ENCODE peak calls at places on chromosomes 3 and 15, in seven cellular contexts. One of them, this sample, is unnamed.

GRCh38 chr15:71792521-71792920 is 17.8 kb upstream of the NR2E3 start:
- DNase-seq in heart left ventricle: no peak
- DNase-seq in CD8-positive, alpha-beta memory T cell: no peak
- DNase-seq in hepatocyte: no peak
- DNase-seq in substantia nigra: no peak
- DNase-seq in AG04450: peak; percentile 39
- DNase-seq in GM23248: peak; percentile 90
- DNase-seq in this sample: no peak

GRCh38 chr3:66860771-66861170 is 137.3 kb upstream of the KBTBD8 start:
- DNase-seq in substantia nigra: no peak
- DNase-seq in GM23248: no peak
- DNase-seq in AG04450: no peak
- DNase-seq in heart left ventricle: no peak
- DNase-seq in hepatocyte: no peak
- DNase-seq in CD8-positive, alpha-beta memory T cell: no peak
- DNase-seq in this sample: no peak

GRCh38 chr15:77550275-77551251 is 82.1 kb downstream of the LINGO1 start:
- DNase-seq in CD8-positive, alpha-beta memory T cell: no peak
- DNase-seq in hepatocyte: peak; percentile 59
- DNase-seq in substantia nigra: no peak
- DNase-seq in GM23248: no peak
- DNase-seq in AG04450: no peak
- DNase-seq in heart left ventricle: no peak
- DNase-seq in this sample: no peak

GRCh38 chr3:150890320-150890719 is 14.9 kb downstream of the MINDY4B start:
- DNase-seq in hepatocyte: no peak
- DNase-seq in AG04450: no peak
- DNase-seq in heart left ventricle: no peak
- DNase-seq in GM23248: peak; percentile 59
- DNase-seq in substantia nigra: no peak
- DNase-seq in CD8-positive, alpha-beta memory T cell: no peak
- DNase-seq in this sample: no peak

GRCh38 chr15:59501531-59502113 is 63.6 kb downstream of the FAM81A start:
- DNase-seq in substantia nigra: no peak
- DNase-seq in GM23248: peak; percentile 70
- DNase-seq in AG04450: no peak
- DNase-seq in hepatocyte: peak; percentile 65
- DNase-seq in heart left ventricle: no peak
- DNase-seq in CD8-positive, alpha-beta memory T cell: no peak
- DNase-seq in this sample: peak; percentile 21

GRCh38 chr15:84812842-84813241 is 4.3 kb upstream of the ALPK3 start:
- DNase-seq in CD8-positive, alpha-beta memory T cell: no peak
- DNase-seq in heart left ventricle: peak; percentile 13
- DNase-seq in GM23248: no peak
- DNase-seq in AG04450: no peak
- DNase-seq in substantia nigra: no peak
- DNase-seq in hepatocyte: no peak
- DNase-seq in this sample: no peak

GRCh38 chr15:28107894-28108255 is 8.8 kb upstream of the OCA2 start:
- DNase-seq in heart left ventricle: peak; percentile 4
- DNase-seq in GM23248: no peak
- DNase-seq in AG04450: no peak
- DNase-seq in substantia nigra: no peak
- DNase-seq in hepatocyte: no peak
- DNase-seq in CD8-positive, alpha-beta memory T cell: no peak
- DNase-seq in this sample: no peak

GRCh38 chr15:80777836-80778620 is 1.1 kb upstream of the CEMIP start:
- DNase-seq in hepatocyte: no peak
- DNase-seq in heart left ventricle: no peak
- DNase-seq in AG04450: no peak
- DNase-seq in substantia nigra: no peak
- DNase-seq in CD8-positive, alpha-beta memory T cell: no peak
- DNase-seq in GM23248: peak; percentile 27
- DNase-seq in this sample: no peak

GRCh38 chr3:46629571-46630517 is 17.5 kb downstream of the FAM240A start:
- DNase-seq in hepatocyte: peak; percentile 94
- DNase-seq in substantia nigra: peak; percentile 66
- DNase-seq in heart left ventricle: peak; percentile 82
- DNase-seq in AG04450: peak; percentile 30
- DNase-seq in CD8-positive, alpha-beta memory T cell: peak; percentile 71
- DNase-seq in GM23248: peak; percentile 94
- DNase-seq in this sample: peak; percentile 71

GRCh38 chr3:154062513-154062912 is 58.7 kb upstream of the ARHGEF26 start:
- DNase-seq in substantia nigra: no peak
- DNase-seq in heart left ventricle: no peak
- DNase-seq in GM23248: no peak
- DNase-seq in hepatocyte: no peak
- DNase-seq in CD8-positive, alpha-beta memory T cell: no peak
- DNase-seq in AG04450: no peak
- DNase-seq in this sample: no peak

GRCh38 chr3:154059798-154060197 is 61.4 kb upstream of the ARHGEF26 start:
- DNase-seq in substantia nigra: no peak
- DNase-seq in AG04450: no peak
- DNase-seq in CD8-positive, alpha-beta memory T cell: no peak
- DNase-seq in heart left ventricle: no peak
- DNase-seq in GM23248: peak; percentile 8
- DNase-seq in hepatocyte: peak; percentile 26
- DNase-seq in this sample: no peak

DNA sequence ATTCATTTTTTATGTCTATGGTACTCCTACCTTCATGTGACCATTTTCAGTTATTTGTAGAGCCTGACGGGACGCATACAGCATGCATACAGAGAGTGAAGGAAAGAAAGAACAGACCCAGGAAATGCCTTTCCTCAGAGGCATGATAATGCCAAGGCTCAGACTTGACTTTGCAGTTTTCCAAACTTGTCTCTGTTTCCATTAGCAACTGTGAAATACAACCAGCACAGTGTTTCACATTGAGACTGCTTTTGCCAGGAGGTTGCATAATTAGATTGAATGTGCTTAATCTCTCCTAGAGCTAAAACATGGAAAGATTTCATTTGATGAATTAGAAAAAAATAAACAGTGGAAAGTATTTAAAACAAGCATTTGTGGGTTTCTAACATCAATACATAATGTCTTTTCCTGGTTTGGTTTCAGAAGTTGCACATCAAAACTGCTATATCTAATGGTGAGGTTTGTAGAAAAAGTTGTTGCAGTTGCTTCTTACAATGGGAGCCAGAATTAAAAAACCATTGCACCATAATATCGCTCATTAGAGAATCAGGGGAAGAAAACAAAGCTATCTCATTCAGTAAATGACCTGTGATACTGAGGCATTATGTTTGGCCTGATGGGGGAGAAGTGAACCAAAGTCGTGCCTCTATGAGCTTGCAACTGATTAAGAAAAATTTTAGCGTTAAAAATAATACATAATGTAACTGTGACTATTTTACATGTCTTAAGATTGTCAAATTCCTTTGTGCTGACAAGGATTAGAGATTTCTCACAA is 60.4 kb upstream of the ARHGEF26 start:
- DNase-seq in AG04450: no peak
- DNase-seq in hepatocyte: peak; percentile 41
- DNase-seq in CD8-positive, alpha-beta memory T cell: no peak
- DNase-seq in heart left ventricle: no peak
- DNase-seq in GM23248: peak; percentile 83
- DNase-seq in substantia nigra: no peak
- DNase-seq in this sample: no peak
- H3K27ac ChIP-seq in AG04450: no peak overlapping the region
- H3K27ac ChIP-seq in hepatocyte: peak overlapping the region; percentile 17
- H3K27ac ChIP-seq in CD8-positive, alpha-beta memory T cell: no peak overlapping the region
- H3K27ac ChIP-seq in heart left ventricle: peak overlapping the region; percentile 41
- H3K27ac ChIP-seq in GM23248: peak overlapping the region; percentile 52
- H3K27ac ChIP-seq in substantia nigra: no peak overlapping the region
- H3K27ac ChIP-seq in this sample: peak overlapping the region; percentile 63

GRCh38 chr3:124887996-124888298 is 782 bp upstream of the ITGB5 start:
- DNase-seq in heart left ventricle: no peak
- DNase-seq in hepatocyte: no peak
- DNase-seq in GM23248: no peak
- DNase-seq in CD8-positive, alpha-beta memory T cell: no peak
- DNase-seq in substantia nigra: no peak
- DNase-seq in AG04450: no peak
- DNase-seq in this sample: no peak

GRCh38 chr3:124883766-124884473 is 3.2 kb downstream of the ITGB5 start:
- DNase-seq in GM23248: peak; percentile 41
- DNase-seq in substantia nigra: no peak
- DNase-seq in hepatocyte: no peak
- DNase-seq in CD8-positive, alpha-beta memory T cell: no peak
- DNase-seq in AG04450: no peak
- DNase-seq in heart left ventricle: no peak
- DNase-seq in this sample: no peak

GRCh38 chr3:124886168-124887051 is 755 bp downstream of the ITGB5 start:
- DNase-seq in GM23248: peak; percentile 81
- DNase-seq in CD8-positive, alpha-beta memory T cell: no peak
- DNase-seq in hepatocyte: peak; percentile 84
- DNase-seq in substantia nigra: peak; percentile 38
- DNase-seq in heart left ventricle: peak; percentile 43
- DNase-seq in AG04450: no peak
- DNase-seq in this sample: no peak

GRCh38 chr3:124887177-124887995 is at the start of gene ITGB5:
- DNase-seq in AG04450: peak; percentile 26
- DNase-seq in substantia nigra: peak; percentile 31
- DNase-seq in CD8-positive, alpha-beta memory T cell: no peak
- DNase-seq in hepatocyte: peak; percentile 91
- DNase-seq in heart left ventricle: peak; percentile 83
- DNase-seq in GM23248: peak; percentile 91
- DNase-seq in this sample: no peak

GRCh38 chr3:124885466-124886167 is 1.5 kb downstream of the ITGB5 start:
- DNase-seq in GM23248: peak; percentile 87
- DNase-seq in AG04450: no peak
- DNase-seq in heart left ventricle: no peak
- DNase-seq in CD8-positive, alpha-beta memory T cell: no peak
- DNase-seq in hepatocyte: no peak
- DNase-seq in substantia nigra: no peak
- DNase-seq in this sample: no peak
- H3K27ac ChIP-seq in GM23248: peak overlapping the region; percentile 85
- H3K27ac ChIP-seq in AG04450: peak overlapping the region; percentile 21
- H3K27ac ChIP-seq in heart left ventricle: peak overlapping the region; percentile 96
- H3K27ac ChIP-seq in CD8-positive, alpha-beta memory T cell: no peak overlapping the region
- H3K27ac ChIP-seq in hepatocyte: peak overlapping the region; percentile 98
- H3K27ac ChIP-seq in substantia nigra: no peak overlapping the region
- H3K27ac ChIP-seq in this sample: peak overlapping the region; percentile 85

GRCh38 chr3:125108833-125109540 is 53.2 kb upstream of the HEG1 start:
- DNase-seq in substantia nigra: no peak
- DNase-seq in GM23248: no peak
- DNase-seq in AG04450: no peak
- DNase-seq in CD8-positive, alpha-beta memory T cell: no peak
- DNase-seq in heart left ventricle: no peak
- DNase-seq in hepatocyte: no peak
- DNase-seq in this sample: no peak

GRCh38 chr3:125109541-125109925 is 53.7 kb upstream of the HEG1 start:
- DNase-seq in heart left ventricle: no peak
- DNase-seq in GM23248: no peak
- DNase-seq in substantia nigra: no peak
- DNase-seq in AG04450: no peak
- DNase-seq in hepatocyte: no peak
- DNase-seq in CD8-positive, alpha-beta memory T cell: no peak
- DNase-seq in this sample: no peak

GRCh38 chr3:125107384-125107783 is 51.6 kb upstream of the HEG1 start:
- DNase-seq in CD8-positive, alpha-beta memory T cell: no peak
- DNase-seq in hepatocyte: no peak
- DNase-seq in substantia nigra: no peak
- DNase-seq in AG04450: no peak
- DNase-seq in heart left ventricle: no peak
- DNase-seq in GM23248: no peak
- DNase-seq in this sample: no peak

GRCh38 chr3:125110016-125110875 is 54.4 kb upstream of the HEG1 start:
- DNase-seq in substantia nigra: no peak
- DNase-seq in heart left ventricle: no peak
- DNase-seq in hepatocyte: peak; percentile 19
- DNase-seq in GM23248: peak; percentile 94
- DNase-seq in AG04450: peak; percentile 92
- DNase-seq in CD8-positive, alpha-beta memory T cell: no peak
- DNase-seq in this sample: no peak

DNA sequence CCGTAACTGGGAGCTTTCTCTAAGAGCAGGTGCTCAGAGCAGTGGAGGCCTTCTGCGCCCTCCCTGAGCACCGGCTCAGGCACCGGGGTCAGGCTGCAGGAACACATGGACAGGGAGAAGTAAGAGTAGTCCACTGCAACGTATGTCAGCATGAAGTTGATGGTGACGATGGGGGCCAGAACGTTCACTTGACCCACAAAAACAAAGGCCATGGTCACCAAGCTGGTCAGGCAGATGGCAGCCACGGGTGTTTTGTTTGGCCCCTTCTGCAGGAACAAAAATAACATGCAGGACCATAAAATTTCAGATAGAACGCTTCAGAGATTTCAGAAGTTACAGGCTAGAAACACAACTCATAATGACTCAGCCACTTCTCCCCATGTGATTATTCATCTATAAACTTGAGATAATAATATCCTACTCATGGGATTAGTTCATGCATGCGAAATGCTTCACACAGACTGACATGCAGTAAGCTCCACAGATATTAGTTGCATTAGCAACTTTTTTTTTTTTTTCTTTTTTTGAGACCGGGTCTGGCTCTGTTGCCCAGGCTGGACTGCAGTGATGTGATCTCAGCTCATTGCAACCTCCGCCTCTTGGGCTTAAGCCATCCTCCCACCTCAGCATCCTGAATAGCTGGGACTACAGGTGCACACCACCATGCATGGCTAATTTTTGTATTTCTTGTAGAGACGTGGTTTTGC is 52.2 kb upstream of the HEG1 start:
- DNase-seq in CD8-positive, alpha-beta memory T cell: no peak
- DNase-seq in GM23248: peak; percentile 91
- DNase-seq in substantia nigra: no peak
- DNase-seq in AG04450: peak; percentile 77
- DNase-seq in heart left ventricle: no peak
- DNase-seq in hepatocyte: no peak
- DNase-seq in this sample: no peak
- H3K27ac ChIP-seq in CD8-positive, alpha-beta memory T cell: no peak overlapping the region
- H3K27ac ChIP-seq in GM23248: peak overlapping the region; percentile 64
- H3K27ac ChIP-seq in substantia nigra: no peak overlapping the region
- H3K27ac ChIP-seq in AG04450: peak overlapping the region; percentile 92
- H3K27ac ChIP-seq in heart left ventricle: no peak overlapping the region
- H3K27ac ChIP-seq in hepatocyte: no peak overlapping the region
- H3K27ac ChIP-seq in this sample: no peak overlapping the region

GRCh38 chr3:196499807-196500524 is 3.6 kb downstream of the RNF168 start:
- DNase-seq in heart left ventricle: no peak
- DNase-seq in hepatocyte: no peak
- DNase-seq in GM23248: peak; percentile 17
- DNase-seq in CD8-positive, alpha-beta memory T cell: no peak
- DNase-seq in AG04450: no peak
- DNase-seq in substantia nigra: no peak
- DNase-seq in this sample: no peak

GRCh38 chr3:196502775-196503181 is 790 bp downstream of the RNF168 start:
- DNase-seq in CD8-positive, alpha-beta memory T cell: peak; percentile 37
- DNase-seq in GM23248: peak; percentile 98
- DNase-seq in AG04450: peak; percentile 64
- DNase-seq in hepatocyte: peak; percentile 55
- DNase-seq in heart left ventricle: peak; percentile 36
- DNase-seq in substantia nigra: peak; percentile 24
- DNase-seq in this sample: peak; percentile 50

GRCh38 chr3:196506687-196507086 is 3.1 kb upstream of the RNF168 start:
- DNase-seq in GM23248: no peak
- DNase-seq in AG04450: no peak
- DNase-seq in CD8-positive, alpha-beta memory T cell: no peak
- DNase-seq in substantia nigra: no peak
- DNase-seq in heart left ventricle: no peak
- DNase-seq in hepatocyte: no peak
- DNase-seq in this sample: no peak

GRCh38 chr3:196501316-196502064 is 2.1 kb downstream of the RNF168 start:
- DNase-seq in GM23248: peak; percentile 61
- DNase-seq in substantia nigra: no peak
- DNase-seq in AG04450: no peak
- DNase-seq in heart left ventricle: no peak
- DNase-seq in CD8-positive, alpha-beta memory T cell: no peak
- DNase-seq in hepatocyte: no peak
- DNase-seq in this sample: no peak

GRCh38 chr3:196504556-196504955 is 988 bp upstream of the RNF168 start:
- DNase-seq in CD8-positive, alpha-beta memory T cell: no peak
- DNase-seq in substantia nigra: no peak
- DNase-seq in heart left ventricle: no peak
- DNase-seq in GM23248: no peak
- DNase-seq in hepatocyte: no peak
- DNase-seq in AG04450: no peak
- DNase-seq in this sample: no peak
- H3K27ac ChIP-seq in CD8-positive, alpha-beta memory T cell: peak overlapping the region; percentile 89
- H3K27ac ChIP-seq in substantia nigra: no peak overlapping the region
- H3K27ac ChIP-seq in heart left ventricle: peak overlapping the region; percentile 95
- H3K27ac ChIP-seq in GM23248: no peak overlapping the region
- H3K27ac ChIP-seq in hepatocyte: peak overlapping the region; percentile 88
- H3K27ac ChIP-seq in AG04450: no peak overlapping the region
- H3K27ac ChIP-seq in this sample: peak overlapping the region; percentile 93